ENCODE peak calls at places on chromosomes 1 and 21, in nine cellular contexts. B is CD4-positive, CD25-positive, alpha-beta regulatory T cell; H is anterior cingulate cortex; S is NCI-H2107; W is cardiac fibroblast; T is effector memory CD8-positive, alpha-beta T cell; G is activated T-helper 1 cell treated with Interleukin-2 at 50 U/mL for 16 hours; D is NCI-H524; J is left ventricle myocardium inferior. F is an unnamed sample.

GRCh38 chr1:43427941-43428340 is 25.8 kb downstream of the HYI start:
- DNase-seq in B (no peak), H (no peak), S (no peak), W (no peak), T (no peak), G (no peak), D (no peak), J (no peak), F (no peak)

GRCh38 chr1:31257213-31257612 is 17.5 kb upstream of the NKAIN1 start:
- DNase-seq in B (no peak), H (no peak), S (no peak), W (no peak), T (no peak), G (no peak), D (no peak), J (no peak), F (no peak)

GRCh38 chr1:102595106-102595505 is 513.2 kb downstream of the COL11A1 start:
- DNase-seq in B (no peak), H (no peak), S (no peak), W (no peak), T (no peak), G (no peak), D (no peak), J (no peak), F (no peak)

GRCh38 chr1:53084589-53084971 is 22.6 kb downstream of the PODN start:
- DNase-seq in B (no peak), H (no peak), S (no peak), W (no peak), T (peak), G (no peak), D (no peak), J (no peak), F (no peak)

GRCh38 chr1:23657659-23658275 is 33.8 kb upstream of the RPL11 start:
- DNase-seq in B (peak), H (no peak), S (no peak), W (peak), T (peak), G (no peak), D (peak), J (peak), F (no peak)

GRCh38 chr21:25895565-25896205 is 160.9 kb downstream of the GABPA start:
- DNase-seq in B (peak), H (no peak), S (peak), W (peak), T (no peak), G (no peak), D (no peak), J (no peak), F (no peak)

GRCh38 chr21:46120301-46121285 is 22.7 kb downstream of the COL6A2 start:
- DNase-seq in B (no peak), H (no peak), S (no peak), W (no peak), T (no peak), G (no peak), D (no peak), J (peak), F (peak)

GRCh38 chr1:102241431-102242338 is 245.0 kb upstream of the OLFM3 start:
- DNase-seq in B (no peak), H (no peak), S (no peak), W (no peak), T (no peak), G (no peak), D (no peak), J (no peak), F (no peak)

GRCh38 chr1:7508052-7508745 is 262.9 kb upstream of the VAMP3 start:
- DNase-seq in B (no peak), H (no peak), S (no peak), W (no peak), T (no peak), G (no peak), D (no peak), J (no peak), F (no peak)

GRCh38 chr1:190140644-190141043 is 337.0 kb downstream of the BRINP3 start:
- DNase-seq in B (no peak), H (no peak), S (no peak), W (no peak), T (no peak), G (no peak), D (no peak), J (no peak), F (no peak)

GRCh38 chr1:235883261-235883927 is 16.7 kb upstream of the LYST start:
- DNase-seq in B (no peak), H (peak), S (peak), W (peak), T (no peak), G (no peak), D (peak), J (peak), F (peak)

GRCh38 chr21:29546071-29546470 is 247.3 kb downstream of the BACH1 start:
- DNase-seq in B (no peak), H (no peak), S (no peak), W (no peak), T (no peak), G (no peak), D (no peak), J (no peak), F (no peak)

GRCh38 chr1:44012941-44013609 is 18.2 kb downstream of the SLC6A9 start:
- DNase-seq in B (no peak), H (no peak), S (no peak), W (no peak), T (no peak), G (no peak), D (peak), J (no peak), F (no peak)